ENCODE peak calls at places on chromosome 22, in eight cellular contexts. W, D, P, K, S, O, Y and X are unnamed samples.

GRCh38 chr22:23289851-23290724 is 109.8 kb downstream of the BCR start:
- DNase-seq in W (no peak), D (no peak), P (no peak), K (peak), S (peak), O (peak), Y (no peak), X (no peak)

GRCh38 chr22:25008666-25009065 is 56.1 kb downstream of the KIAA1671 start:
- DNase-seq in W (no peak), D (no peak), P (peak), K (no peak), S (no peak), O (no peak), Y (no peak), X (no peak)

GRCh38 chr22:17792289-17792688 is 18.0 kb upstream of the BID start:
- DNase-seq in W (no peak), D (no peak), P (no peak), K (no peak), S (no peak), O (peak), Y (no peak), X (no peak)

GRCh38 chr22:48837341-48837935 is 990.2 kb downstream of the BRD1 start:
- DNase-seq in W (no peak), D (no peak), P (no peak), K (no peak), S (no peak), O (no peak), Y (no peak), X (no peak)

GRCh38 chr22:25829808-25830777 is 88.1 kb downstream of the MYO18B start:
- DNase-seq in W (no peak), D (no peak), P (no peak), K (no peak), S (no peak), O (no peak), Y (no peak), X (no peak)

GRCh38 chr22:28105396-28105795 is 186.3 kb upstream of the PITPNB start:
- DNase-seq in W (no peak), D (no peak), P (no peak), K (no peak), S (no peak), O (no peak), Y (no peak), X (no peak)

GRCh38 chr22:34454598-34454997 is 534.3 kb upstream of the LARGE1 start:
- DNase-seq in W (no peak), D (no peak), P (no peak), K (no peak), S (no peak), O (no peak), Y (no peak), X (no peak)

GRCh38 chr22:25939384-25939783 is 197.4 kb downstream of the MYO18B start:
- DNase-seq in W (no peak), D (peak), P (no peak), K (no peak), S (no peak), O (no peak), Y (no peak), X (no peak)

GRCh38 chr22:49976439-49977175 is 16.0 kb downstream of the PIM3 start:
- DNase-seq in W (no peak), D (peak), P (no peak), K (no peak), S (no peak), O (no peak), Y (no peak), X (no peak)

GRCh38 chr22:22928666-22929380 is 41.2 kb downstream of the IGLL5 start:
- DNase-seq in W (no peak), D (no peak), P (peak), K (peak), S (peak), O (no peak), Y (no peak), X (peak)

GRCh38 chr22:41772198-41772597 is 28.3 kb upstream of the CCDC134 start:
- DNase-seq in W (no peak), D (no peak), P (no peak), K (no peak), S (no peak), O (no peak), Y (no peak), X (no peak)

GRCh38 chr22:23219787-23220484 is 39.6 kb downstream of the BCR start:
- DNase-seq in W (no peak), D (no peak), P (no peak), K (peak), S (peak), O (no peak), Y (no peak), X (peak)

GRCh38 chr22:32649515-32650200 is 151.8 kb upstream of the TIMP3 start:
- DNase-seq in W (no peak), D (peak), P (no peak), K (no peak), S (no peak), O (no peak), Y (no peak), X (peak)

GRCh38 chr22:26615149-26615548 is 2.7 kb downstream of the CRYBB1 start:
- DNase-seq in W (no peak), D (no peak), P (no peak), K (no peak), S (no peak), O (no peak), Y (no peak), X (no peak)

GRCh38 chr22:22948651-22949611 is 61.3 kb downstream of the IGLL5 start:
- DNase-seq in W (no peak), D (no peak), P (no peak), K (no peak), S (no peak), O (no peak), Y (no peak), X (no peak)

GRCh38 chr22:38881464-38881871 is 9.5 kb upstream of the CBX6 start:
- DNase-seq in W (no peak), D (peak), P (no peak), K (no peak), S (no peak), O (no peak), Y (no peak), X (no peak)

GRCh38 chr22:25666308-25666707 is 75.7 kb upstream of the MYO18B start:
- DNase-seq in W (no peak), D (peak), P (peak), K (no peak), S (peak), O (no peak), Y (no peak), X (no peak)

GRCh38 chr22:37498289-37498909 is 12.2 kb upstream of the MFNG start:
- DNase-seq in W (no peak), D (no peak), P (no peak), K (peak), S (peak), O (peak), Y (no peak), X (peak)

GRCh38 chr22:39174498-39175120 is 22.1 kb upstream of the CBX7 start:
- DNase-seq in W (peak), D (peak), P (peak), K (peak), S (peak), O (peak), Y (peak), X (peak)

GRCh38 chr22:24421428-24421931 is 5.9 kb upstream of the ADORA2A start:
- DNase-seq in W (peak), D (no peak), P (no peak), K (no peak), S (no peak), O (peak), Y (no peak), X (peak)

GRCh38 chr22:32672542-32672941 is 129.0 kb upstream of the TIMP3 start:
- DNase-seq in W (no peak), D (no peak), P (no peak), K (no peak), S (no peak), O (no peak), Y (no peak), X (no peak)

GRCh38 chr22:29306175-29306829 is at the start of gene GAS2L1:
- DNase-seq in W (peak), D (peak), P (peak), K (no peak), S (peak), O (peak), Y (no peak), X (peak)
- TF ChIP-seq CTCF in W (no peak), D (no peak), P (peak), K (no peak), S (peak), O (peak), Y (no peak), X (peak)

GRCh38 chr22:46148885-46149492 is 1.3 kb upstream of the PPARA start:
- DNase-seq in W (no peak), D (no peak), P (no peak), K (no peak), S (peak), O (no peak), Y (no peak), X (peak)

GRCh38 chr22:46149493-46149997 is 781 bp upstream of the PPARA start:
- DNase-seq in W (no peak), D (no peak), P (peak), K (peak), S (peak), O (peak), Y (no peak), X (peak)

GRCh38 chr22:46148336-46148735 is 2.0 kb upstream of the PPARA start:
- DNase-seq in W (no peak), D (no peak), P (no peak), K (no peak), S (peak), O (no peak), Y (no peak), X (no peak)

GRCh38 chr22:46150615-46151423 is 493 bp downstream of the PPARA start:
- DNase-seq in W (no peak), D (no peak), P (no peak), K (peak), S (peak), O (peak), Y (no peak), X (peak)

GRCh38 chr22:46149998-46150549 is at the start of gene PPARA:
- DNase-seq in W (peak), D (peak), P (peak), K (peak), S (peak), O (peak), Y (peak), X (peak)
- TF ChIP-seq CTCF in W (no peak), D (no peak), P (no peak), K (no peak), S (no peak), O (no peak), Y (no peak), X (no peak)

GRCh38 chr22:30206964-30207363 is 39.6 kb downstream of the LIF start:
- DNase-seq in W (peak), D (peak), P (no peak), K (no peak), S (no peak), O (peak), Y (peak), X (no peak)
- TF ChIP-seq CTCF in W (no peak), D (no peak), P (no peak), K (no peak), S (no peak), O (no peak), Y (no peak), X (no peak)

GRCh38 chr22:35955546-35955945 is 73.1 kb downstream of the RBFOX2 start:
- DNase-seq in W (no peak), D (no peak), P (no peak), K (no peak), S (no peak), O (no peak), Y (no peak), X (no peak)
- TF ChIP-seq CTCF in W (no peak), D (no peak), P (no peak), K (no peak), S (no peak), O (no peak), Y (no peak), X (no peak)

GRCh38 chr22:19880786-19881569 is 26.3 kb upstream of the GNB1L start:
- DNase-seq in W (peak), D (peak), P (peak), K (no peak), S (no peak), O (peak), Y (peak), X (peak)
- TF ChIP-seq CTCF in W (no peak), D (no peak), P (no peak), K (no peak), S (no peak), O (no peak), Y (no peak), X (no peak)